ENCODE peak calls at places on chromosome 15, in ten cellular contexts. G is endothelial cell of umbilical vein, X is PC-3, E is heart left ventricle, K is lower lobe of right lung, V is H9, F is adrenal gland, A is MM.1S, L is mammary epithelial cell, Q is A549. O is an unnamed sample.

GRCh38 chr15:61038387-61038786 is 190.7 kb downstream of the RORA start:
- DNase-seq in A (no peak), V (no peak), G (peak; percentile 85), L (no peak), Q (peak; percentile 12), X (peak; percentile 2), F (peak; percentile 48), E (no peak), K (no peak), O (no peak)

GRCh38 chr15:47407692-47408091 is 309.6 kb upstream of the SEMA6D start:
- DNase-seq in X (no peak), K (no peak), V (peak; percentile 59), L (no peak), A (no peak), F (no peak), E (no peak), G (no peak), Q (no peak), O (no peak)

GRCh38 chr15:36407647-36408046 is 171.8 kb upstream of the CDIN1 start:
- DNase-seq in E (no peak), Q (no peak), A (no peak), G (peak; percentile 41), F (no peak), K (no peak), V (no peak), L (peak; percentile 68), X (peak; percentile 78), O (no peak)

GRCh38 chr15:88661041-88661765 is 22.4 kb downstream of the ISG20 start:
- DNase-seq in E (no peak), L (no peak), G (no peak), Q (no peak), X (no peak), V (no peak), K (no peak), A (no peak), F (no peak), O (no peak)

GRCh38 chr15:74988007-74988800 is 7.2 kb upstream of the SCAMP5 start:
- DNase-seq in Q (peak; percentile 78), K (peak; percentile 52), X (peak; percentile 74), G (peak; percentile 53), A (peak; percentile 73), F (peak; percentile 50), V (peak; percentile 73), L (peak; percentile 43), E (no peak), O (peak; percentile 78)

GRCh38 chr15:73965094-73965729 is 26.9 kb downstream of the STOML1 start:
- DNase-seq in E (no peak), V (peak; percentile 67), L (no peak), A (no peak), G (no peak), X (no peak), Q (no peak), F (no peak), K (no peak), O (no peak)

GRCh38 chr15:77507911-77508310 is 87.2 kb downstream of the HMG20A start:
- DNase-seq in V (no peak), E (peak; percentile 81), Q (no peak), A (no peak), X (peak; percentile 78), F (peak; percentile 48), L (peak; percentile 84), G (peak; percentile 82), K (no peak), O (no peak)

GRCh38 chr15:45333550-45333949 is 44.8 kb downstream of the GATM start:
- DNase-seq in F (peak; percentile 34), A (no peak), L (peak; percentile 2), E (peak; percentile 80), K (no peak), X (peak; percentile 10), Q (peak; percentile 6), V (no peak), G (no peak), O (no peak)

GRCh38 chr15:75131269-75131643 is 70.4 kb upstream of the C15orf39 start:
- DNase-seq in E (no peak), X (no peak), G (no peak), K (no peak), F (no peak), A (no peak), Q (no peak), L (no peak), V (no peak), O (no peak)

GRCh38 chr15:67861983-67862382 is 22.1 kb upstream of the RNU6-1 start:
- DNase-seq in V (no peak), E (no peak), A (no peak), Q (no peak), F (no peak), L (no peak), X (no peak), G (no peak), K (no peak), O (no peak)

GRCh38 chr15:67883228-67883773 is 43.5 kb upstream of the RNU6-1 start:
- DNase-seq in G (no peak), K (no peak), L (no peak), E (no peak), V (no peak), Q (no peak), F (no peak), A (no peak), X (no peak), O (no peak)

GRCh38 chr15:27545494-27546255 is 553.4 kb downstream of the OCA2 start:
- DNase-seq in K (no peak), X (no peak), E (no peak), F (no peak), G (no peak), V (no peak), A (no peak), L (no peak), Q (no peak), O (no peak)

GRCh38 chr15:65094294-65094995 is 17.9 kb downstream of the KBTBD13 start:
- DNase-seq in K (no peak), A (no peak), G (no peak), E (peak; percentile 79), Q (no peak), L (peak; percentile 22), V (no peak), X (no peak), F (no peak), O (no peak)

GRCh38 chr15:27623560-27624305 is 475.4 kb downstream of the OCA2 start:
- DNase-seq in V (no peak), X (no peak), Q (no peak), L (no peak), K (no peak), G (no peak), F (no peak), E (no peak), A (peak; percentile 93), O (no peak)

GRCh38 chr15:78033864-78034263 is 43.6 kb downstream of the TBC1D2B start:
- DNase-seq in A (peak; percentile 62), L (no peak), V (no peak), K (no peak), E (no peak), G (peak; percentile 63), F (no peak), Q (no peak), X (no peak), O (no peak)

GRCh38 chr15:46312133-46312740 is 677.4 kb downstream of the SQOR start:
- DNase-seq in Q (peak; percentile 44), E (peak; percentile 52), G (peak; percentile 71), L (peak; percentile 27), F (peak; percentile 86), A (peak; percentile 83), X (peak; percentile 81), K (peak; percentile 59), V (peak; percentile 78), O (peak; percentile 77)

GRCh38 chr15:65286704-65287514 is at the start of gene PARP16:
- DNase-seq in G (peak; percentile 85), V (peak; percentile 97), L (peak; percentile 83), K (peak; percentile 96), A (peak; percentile 92), Q (peak; percentile 94), E (peak; percentile 93), F (peak; percentile 89), X (peak; percentile 81), O (peak; percentile 93)

GRCh38 chr15:40323239-40323952 is at the start of gene INAFM2:
- DNase-seq in A (peak; percentile 98), E (peak; percentile 96), X (peak; percentile 93), Q (peak; percentile 77), G (peak; percentile 98), V (peak; percentile 96), K (peak; percentile 94), F (peak; percentile 85), L (peak; percentile 90), O (peak; percentile 90)
- H3K4me1 ChIP-seq in A (peaks cover 43% of the 10 kb centered on the region), E (peaks cover under 1% of the 10 kb centered on the region), X (peaks cover 14% of the 10 kb centered on the region), Q (peaks cover 9% of the 10 kb centered on the region), G (peaks cover 50% of the 10 kb centered on the region), V (peaks cover 23% of the 10 kb centered on the region), K (peaks cover 49% of the 10 kb centered on the region), F (peaks cover 23% of the 10 kb centered on the region), L (peaks cover 46% of the 10 kb centered on the region), O (peaks cover 16% of the 10 kb centered on the region)

GRCh38 chr15:101489236-101489632 is 273 bp downstream of the PCSK6 start:
- DNase-seq in X (peak; percentile 16), V (no peak), F (no peak), K (peak; percentile 62), G (no peak), E (peak; percentile 59), Q (peak; percentile 69), L (no peak), A (no peak), O (peak; percentile 68)
- TF ChIP-seq CTCF in X (no peak), V (no peak), F (no peak), K (no peak), G (no peak), E (no peak), Q (no peak), L (no peak), A (no peak), O (peak; percentile 6)

GRCh38 chr15:31347981-31348803 is 21.6 kb downstream of the KLF13 start:
- DNase-seq in K (no peak), E (no peak), L (no peak), X (no peak), G (no peak), Q (no peak), V (no peak), A (no peak), F (no peak), O (no peak)
- H3K4me1 ChIP-seq in K (peaks cover 100% of the 10 kb centered on the region), E (peaks cover 66% of the 10 kb centered on the region), L (peaks cover 51% of the 10 kb centered on the region), X (no peaks in the 10 kb centered on the region), G (peaks cover 8% of the 10 kb centered on the region), Q (peaks cover 24% of the 10 kb centered on the region), V (no peaks in the 10 kb centered on the region), A (peaks cover 81% of the 10 kb centered on the region), F (peaks cover 57% of the 10 kb centered on the region), O (peaks cover 20% of the 10 kb centered on the region)

GRCh38 chr15:63918317-63918672 is 84.5 kb upstream of the HERC1 start:
- DNase-seq in A (no peak), K (no peak), X (peak; percentile 27), V (peak; percentile 69), L (peak; percentile 32), F (no peak), G (no peak), E (no peak), Q (no peak), O (no peak)

GRCh38 chr15:63915209-63915887 is 81.6 kb upstream of the HERC1 start:
- DNase-seq in G (peak; percentile 17), K (no peak), E (peak; percentile 45), X (no peak), F (no peak), A (no peak), V (no peak), L (no peak), Q (no peak), O (no peak)

GRCh38 chr15:63917588-63918316 is 84.0 kb upstream of the HERC1 start:
- DNase-seq in V (no peak), G (no peak), X (no peak), E (no peak), A (no peak), L (no peak), F (no peak), K (no peak), Q (no peak), O (no peak)

GRCh38 chr15:63913786-63914185 is 80.0 kb upstream of the HERC1 start:
- DNase-seq in Q (no peak), V (no peak), G (no peak), L (peak; percentile 44), K (no peak), A (no peak), E (no peak), X (no peak), F (no peak), O (no peak)

GRCh38 chr15:63915888-63916731 is 82.4 kb upstream of the HERC1 start:
- DNase-seq in E (no peak), V (peak; percentile 80), G (peak; percentile 78), X (peak; percentile 12), F (no peak), Q (peak; percentile 47), L (no peak), K (no peak), A (no peak), O (no peak)
- TF ChIP-seq CTCF in E (peak; percentile 9), V (peak; percentile 49), G (peak; percentile 37), X (no peak), F (peak; percentile 37), Q (no peak), L (peak; percentile 40), K (peak; percentile 36), A (no peak), O (peak; percentile 9)

O was measured in Caco-2.